ENCODE peak calls at places on chromosomes 11 and 22, in seven cellular contexts. S is mucosa of descending colon, W is cardiac muscle cell, O is endothelial cell of umbilical vein, N is fibroblast of lung, T is PC-3, J is Caco-2. R is an unnamed sample.

GRCh38 chr11:111777094-111778046 is 11.2 kb upstream of the PPP2R1B start:
- DNase-seq in S (no peak), O (peak), T (peak), W (peak), N (peak), J (peak), R (peak)

GRCh38 chr11:12050470-12050891 is 42.1 kb upstream of the DKK3 start:
- DNase-seq in W (no peak), O (no peak), T (no peak), J (no peak), N (no peak), S (no peak), R (no peak)

GRCh38 chr22:19723990-19724827 is 870 bp downstream of the GP1BB start:
- DNase-seq in T (peak), O (peak), N (peak), J (peak), S (no peak), W (peak), R (peak)

GRCh38 chr11:15568440-15568839 is 453.7 kb downstream of the INSC start:
- DNase-seq in O (no peak), J (no peak), T (no peak), W (no peak), N (no peak), S (no peak), R (no peak)

GRCh38 chr22:30250713-30251267 is 4.2 kb upstream of the LIF start:
- DNase-seq in J (no peak), W (no peak), S (no peak), N (peak), O (no peak), T (peak), R (peak)

GRCh38 chr22:26942301-26942927 is 285.0 kb downstream of the MIAT start:
- DNase-seq in J (no peak), W (no peak), S (no peak), O (no peak), N (peak), T (no peak), R (no peak)

GRCh38 chr11:85948884-85949283 is 93.7 kb downstream of the CCDC83 start:
- DNase-seq in O (no peak), N (peak), S (no peak), W (no peak), J (peak), T (peak), R (no peak)

GRCh38 chr11:123454060-123454651 is 24.1 kb downstream of the GRAMD1B start:
- DNase-seq in J (no peak), O (peak), N (peak), S (no peak), W (no peak), T (peak), R (peak)

GRCh38 chr11:130133716-130134115 is 25.9 kb upstream of the ST14 start:
- DNase-seq in W (no peak), T (no peak), S (no peak), O (no peak), N (no peak), J (no peak), R (no peak)

GRCh38 chr11:95576149-95576851 is 213.3 kb downstream of the FAM76B start:
- DNase-seq in W (no peak), J (no peak), O (no peak), N (no peak), S (no peak), T (no peak), R (no peak)

GRCh38 chr22:25987948-25988347 is 181.3 kb upstream of the SEZ6L start:
- DNase-seq in O (no peak), J (no peak), W (no peak), S (no peak), N (no peak), T (no peak), R (no peak)

GRCh38 chr11:60915250-60915914 is 1.4 kb downstream of the TMEM109 start:
- DNase-seq in S (peak), T (peak), J (peak), W (peak), N (peak), O (peak), R (peak)
- TF ChIP-seq CTCF in S (no peak), T (peak), J (peak), W (peak), N (peak), O (peak), R (peak)

DNA sequence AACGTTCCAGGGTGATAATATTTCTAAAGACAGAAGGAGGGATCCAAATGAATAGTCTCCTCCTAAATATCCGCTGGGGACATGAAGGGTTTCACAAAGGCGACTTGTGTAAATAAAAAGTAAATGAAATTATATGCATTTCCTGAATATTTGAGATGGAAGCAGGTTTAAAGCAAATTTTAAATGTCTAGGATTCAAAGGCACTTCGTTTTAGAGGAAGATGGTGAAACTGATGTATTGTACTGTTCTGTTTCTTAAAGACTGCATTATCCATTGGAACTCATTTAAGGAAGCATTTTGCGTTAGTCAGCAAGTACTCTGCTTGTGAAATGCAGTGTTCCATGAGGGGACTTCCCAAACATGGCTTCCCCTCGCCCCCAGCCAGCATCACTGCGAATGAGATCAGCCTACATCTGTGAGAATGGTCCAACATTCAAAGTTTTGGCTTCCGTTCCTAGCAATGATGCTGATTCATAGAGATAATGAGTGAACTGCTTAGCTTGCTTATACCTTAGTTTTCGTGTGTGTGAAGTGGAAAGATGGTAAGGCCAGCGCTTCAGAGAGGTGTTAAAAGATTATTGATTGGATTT is 1.5 kb downstream of the RAB39A start:
- DNase-seq in J (no peak), N (peak), W (no peak), T (no peak), S (no peak), O (no peak), R (no peak)
- H3K4me3 ChIP-seq in J (no peak), N (no peak), W (peak), T (no peak), S (no peak), O (no peak), R (no peak)

GRCh38 chr11:103112364-103112763 is 3.1 kb downstream of the DYNC2H1 start:
- DNase-seq in N (no peak), T (no peak), J (no peak), S (no peak), W (no peak), O (no peak), R (peak)

GRCh38 chr11:103109818-103110388 is 677 bp downstream of the DYNC2H1 start:
- DNase-seq in T (no peak), W (no peak), J (no peak), O (no peak), S (peak), N (peak), R (no peak)

GRCh38 chr11:103111400-103111799 is 2.2 kb downstream of the DYNC2H1 start:
- DNase-seq in N (no peak), T (no peak), O (no peak), W (no peak), S (no peak), J (no peak), R (no peak)

GRCh38 chr11:103108933-103109817 is at the start of gene DYNC2H1:
- DNase-seq in S (peak), J (peak), O (peak), N (peak), T (peak), W (peak), R (peak)

GRCh38 chr11:103110406-103110805 is 1.2 kb downstream of the DYNC2H1 start:
- DNase-seq in O (peak), N (peak), S (no peak), J (no peak), W (no peak), T (peak), R (peak)
- TF ChIP-seq CTCF in O (no peak), N (peak), S (no peak), J (peak), W (peak), T (peak), R (peak)

DNA sequence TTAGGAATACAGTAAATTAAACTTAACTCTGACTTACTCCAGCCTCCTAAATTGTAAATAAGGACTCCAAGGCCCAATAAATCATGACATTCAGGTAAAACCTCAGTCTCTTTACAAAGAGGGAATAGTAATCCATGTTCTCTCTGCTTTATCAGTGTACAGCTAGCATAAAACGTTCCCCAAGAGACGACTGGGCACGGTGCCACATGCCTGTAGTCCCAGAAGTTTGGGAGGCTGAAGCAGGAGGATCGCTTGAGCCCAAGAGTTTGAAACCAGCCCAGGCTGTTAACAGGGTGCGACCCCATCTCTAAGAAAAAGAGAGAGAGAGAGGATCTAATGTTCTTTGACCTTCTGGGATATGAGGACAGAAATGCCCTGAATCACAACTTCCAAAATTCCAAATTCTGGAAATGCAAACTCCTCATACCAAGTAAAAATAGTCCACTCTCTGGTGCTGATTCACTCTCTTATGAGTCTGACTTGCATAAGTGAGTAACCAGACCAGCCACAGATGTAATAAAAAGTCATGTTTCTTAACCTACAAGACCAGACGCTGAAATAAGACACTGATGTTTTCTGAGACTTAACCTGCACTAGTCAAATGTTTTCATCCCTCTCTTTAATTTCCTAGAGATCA is 25.5 kb downstream of the NNMT start:
- DNase-seq in S (no peak), N (peak), W (no peak), T (peak), O (no peak), J (no peak), R (peak)
- H3K4me3 ChIP-seq in S (no peak), N (no peak), W (no peak), T (no peak), O (no peak), J (no peak), R (no peak)

DNA sequence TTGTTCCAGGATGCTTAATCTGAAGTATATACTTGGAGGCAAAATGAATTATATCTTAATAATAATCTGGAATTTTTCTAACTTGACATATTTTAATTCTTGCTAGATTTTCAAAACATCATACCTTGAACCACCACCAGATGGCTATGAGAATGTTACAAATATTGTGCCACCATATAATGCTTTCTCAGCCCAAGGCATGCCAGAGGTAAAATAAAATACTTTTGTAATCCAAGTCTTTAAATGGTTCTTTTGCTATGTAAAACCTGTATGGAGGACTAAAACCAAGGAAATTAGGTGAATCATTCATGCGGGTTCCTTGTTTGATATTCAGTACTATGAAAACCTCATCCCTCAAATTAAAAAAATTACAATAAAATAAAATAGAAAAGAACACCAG is 14.4 kb downstream of the NAALAD2 start:
- DNase-seq in W (no peak), T (peak), S (no peak), O (no peak), J (no peak), N (no peak), R (peak)
- TF ChIP-seq CTCF in W (peak), T (peak), S (no peak), O (no peak), J (no peak), N (no peak), R (peak)

GRCh38 chr11:1834791-1835670 is at the start of gene SYT8:
- DNase-seq in N (no peak), W (no peak), O (no peak), J (no peak), T (no peak), S (peak), R (no peak)

GRCh38 chr11:1831338-1832180 is 3.2 kb upstream of the SYT8 start:
- DNase-seq in T (no peak), W (no peak), N (no peak), J (no peak), O (no peak), S (peak), R (no peak)

GRCh38 chr11:1834132-1834610 is 619 bp upstream of the SYT8 start:
- DNase-seq in O (no peak), J (peak), T (peak), S (peak), N (no peak), W (no peak), R (no peak)

GRCh38 chr11:1832181-1832988 is 2.4 kb upstream of the SYT8 start:
- DNase-seq in S (peak), N (peak), J (peak), T (peak), W (peak), O (no peak), R (peak)

GRCh38 chr11:1832989-1833365 is 1.8 kb upstream of the SYT8 start:
- DNase-seq in T (no peak), J (no peak), S (peak), W (no peak), O (no peak), N (no peak), R (no peak)
- H3K4me3 ChIP-seq in T (peak), J (no peak), S (no peak), W (no peak), O (no peak), N (no peak), R (no peak)

DNA sequence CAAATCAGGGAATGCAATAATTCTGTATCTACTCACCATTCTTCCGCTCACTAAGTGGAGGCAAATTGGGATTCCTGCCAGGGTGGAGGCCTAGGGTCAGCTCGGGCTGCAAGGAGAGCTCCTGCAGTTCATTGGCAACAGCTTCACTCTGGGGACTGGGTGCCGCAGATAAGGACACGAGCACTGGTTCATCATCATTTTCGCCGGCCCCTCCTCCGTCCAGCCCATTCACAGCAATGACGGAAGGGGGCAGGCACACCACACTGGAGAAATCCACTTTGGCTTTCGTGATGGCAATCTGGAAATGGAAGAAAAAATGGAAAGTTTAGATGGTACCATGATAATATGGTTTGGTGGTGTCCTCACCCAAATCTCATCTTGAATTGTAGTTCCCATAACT is 84.4 kb downstream of the MRTFA start:
- DNase-seq in J (no peak), N (no peak), O (no peak), W (no peak), T (no peak), S (no peak), R (no peak)
- TF ChIP-seq CTCF in J (no peak), N (no peak), O (no peak), W (no peak), T (no peak), S (no peak), R (no peak)